ENCODE peak calls at places on chromosomes 2 and 18, in eight cellular contexts. One of them, this sample, is unnamed.

GRCh38 chr2:31270136-31270535 is 36.2 kb downstream of the EHD3 start:
- DNase-seq in ovary: no peak
- DNase-seq in suprapubic skin: no peak
- DNase-seq in PC-9: no peak
- DNase-seq in IMR-90: peak
- DNase-seq in colonic mucosa: no peak
- DNase-seq in sigmoid colon: no peak
- DNase-seq in GM12865: no peak
- DNase-seq in this sample: peak

GRCh38 chr2:174667461-174667860 is 69.9 kb upstream of the WIPF1 start:
- DNase-seq in ovary: no peak
- DNase-seq in suprapubic skin: no peak
- DNase-seq in PC-9: peak
- DNase-seq in IMR-90: no peak
- DNase-seq in colonic mucosa: no peak
- DNase-seq in sigmoid colon: no peak
- DNase-seq in GM12865: no peak
- DNase-seq in this sample: no peak

GRCh38 chr2:120323807-120324399 is 22.0 kb upstream of the INHBB start:
- DNase-seq in ovary: no peak
- DNase-seq in suprapubic skin: no peak
- DNase-seq in PC-9: peak
- DNase-seq in IMR-90: no peak
- DNase-seq in colonic mucosa: no peak
- DNase-seq in sigmoid colon: no peak
- DNase-seq in GM12865: no peak
- DNase-seq in this sample: no peak

GRCh38 chr18:77765468-77765867 is 515.8 kb downstream of the GALR1 start:
- DNase-seq in ovary: no peak
- DNase-seq in suprapubic skin: no peak
- DNase-seq in PC-9: peak
- DNase-seq in IMR-90: no peak
- DNase-seq in colonic mucosa: no peak
- DNase-seq in sigmoid colon: no peak
- DNase-seq in GM12865: no peak
- DNase-seq in this sample: no peak

GRCh38 chr18:10851824-10852225 is 297.5 kb downstream of the PIEZO2 start:
- DNase-seq in ovary: no peak
- DNase-seq in suprapubic skin: no peak
- DNase-seq in PC-9: no peak
- DNase-seq in IMR-90: peak
- DNase-seq in colonic mucosa: no peak
- DNase-seq in sigmoid colon: no peak
- DNase-seq in GM12865: peak
- DNase-seq in this sample: peak

GRCh38 chr2:16261791-16262190 is 321.4 kb downstream of the MYCN start:
- DNase-seq in ovary: no peak
- DNase-seq in suprapubic skin: no peak
- DNase-seq in PC-9: no peak
- DNase-seq in IMR-90: no peak
- DNase-seq in colonic mucosa: no peak
- DNase-seq in sigmoid colon: no peak
- DNase-seq in GM12865: no peak
- DNase-seq in this sample: no peak

GRCh38 chr2:232372231-232373208 is 6.0 kb upstream of the ALPP start:
- DNase-seq in ovary: no peak
- DNase-seq in suprapubic skin: peak
- DNase-seq in PC-9: no peak
- DNase-seq in IMR-90: peak
- DNase-seq in colonic mucosa: no peak
- DNase-seq in sigmoid colon: peak
- DNase-seq in GM12865: no peak
- DNase-seq in this sample: peak

GRCh38 chr2:27306657-27307544 is 1.3 kb downstream of the UCN start:
- DNase-seq in ovary: no peak
- DNase-seq in suprapubic skin: no peak
- DNase-seq in PC-9: no peak
- DNase-seq in IMR-90: no peak
- DNase-seq in colonic mucosa: no peak
- DNase-seq in sigmoid colon: no peak
- DNase-seq in GM12865: no peak
- DNase-seq in this sample: no peak

GRCh38 chr2:8882094-8882493 is 44.7 kb upstream of the KIDINS220 start:
- DNase-seq in ovary: no peak
- DNase-seq in suprapubic skin: no peak
- DNase-seq in PC-9: no peak
- DNase-seq in IMR-90: peak
- DNase-seq in colonic mucosa: peak
- DNase-seq in sigmoid colon: no peak
- DNase-seq in GM12865: peak
- DNase-seq in this sample: peak

GRCh38 chr2:136126021-136126420 is 8.1 kb upstream of the CXCR4 start:
- DNase-seq in ovary: no peak
- DNase-seq in suprapubic skin: no peak
- DNase-seq in PC-9: no peak
- DNase-seq in IMR-90: no peak
- DNase-seq in colonic mucosa: no peak
- DNase-seq in sigmoid colon: no peak
- DNase-seq in GM12865: no peak
- DNase-seq in this sample: no peak

DNA sequence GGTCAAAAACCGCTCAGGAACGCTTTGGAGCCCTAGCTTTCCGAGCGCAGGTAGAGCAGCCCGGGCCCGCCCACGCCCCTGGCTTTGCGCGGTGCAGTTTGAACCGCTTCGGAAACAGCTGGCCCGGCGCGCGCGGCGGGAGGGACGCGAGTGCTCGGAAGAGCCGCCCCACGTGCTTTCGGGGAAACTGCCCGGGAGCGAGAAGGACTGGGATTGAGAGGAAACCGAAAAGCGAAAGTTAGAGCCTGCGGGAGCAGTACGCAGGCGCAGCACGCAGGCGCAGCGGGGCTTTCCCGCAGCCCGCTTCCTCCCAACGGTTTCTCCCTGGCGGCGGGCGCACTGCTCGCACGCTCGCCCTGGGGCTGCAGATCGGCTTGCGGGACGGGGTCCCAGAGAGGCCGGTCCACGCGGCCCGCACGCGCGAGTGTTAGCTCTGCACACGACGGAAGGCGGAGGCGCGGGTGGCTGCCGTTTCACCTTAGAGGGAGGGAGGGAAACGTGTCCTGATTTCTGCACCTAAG is 6.3 kb upstream of the STAT1 start:
- DNase-seq in ovary: peak
- DNase-seq in suprapubic skin: peak
- DNase-seq in PC-9: peak
- DNase-seq in IMR-90: peak
- DNase-seq in colonic mucosa: peak
- DNase-seq in sigmoid colon: peak
- DNase-seq in GM12865: peak
- DNase-seq in this sample: peak
- TF ChIP-seq CTCF in ovary: peak
- TF ChIP-seq CTCF in suprapubic skin: no peak
- TF ChIP-seq CTCF in PC-9: no peak
- TF ChIP-seq CTCF in IMR-90: no peak
- TF ChIP-seq CTCF in colonic mucosa: no peak
- TF ChIP-seq CTCF in sigmoid colon: no peak
- TF ChIP-seq CTCF in GM12865: no peak
- TF ChIP-seq CTCF in this sample: no peak

GRCh38 chr2:628651-629050 is 48.6 kb downstream of the TMEM18 start:
- DNase-seq in ovary: no peak
- DNase-seq in suprapubic skin: peak
- DNase-seq in PC-9: no peak
- DNase-seq in IMR-90: no peak
- DNase-seq in colonic mucosa: no peak
- DNase-seq in sigmoid colon: no peak
- DNase-seq in GM12865: no peak
- DNase-seq in this sample: no peak

GRCh38 chr2:627340-627709 is 49.9 kb downstream of the TMEM18 start:
- DNase-seq in ovary: no peak
- DNase-seq in suprapubic skin: no peak
- DNase-seq in PC-9: no peak
- DNase-seq in IMR-90: no peak
- DNase-seq in colonic mucosa: no peak
- DNase-seq in sigmoid colon: no peak
- DNase-seq in GM12865: no peak
- DNase-seq in this sample: no peak

GRCh38 chr2:629961-630360 is 47.2 kb downstream of the TMEM18 start:
- DNase-seq in ovary: no peak
- DNase-seq in suprapubic skin: no peak
- DNase-seq in PC-9: no peak
- DNase-seq in IMR-90: no peak
- DNase-seq in colonic mucosa: no peak
- DNase-seq in sigmoid colon: no peak
- DNase-seq in GM12865: no peak
- DNase-seq in this sample: no peak

GRCh38 chr2:626491-627339 is 50.5 kb downstream of the TMEM18 start:
- DNase-seq in ovary: no peak
- DNase-seq in suprapubic skin: peak
- DNase-seq in PC-9: no peak
- DNase-seq in IMR-90: no peak
- DNase-seq in colonic mucosa: no peak
- DNase-seq in sigmoid colon: no peak
- DNase-seq in GM12865: no peak
- DNase-seq in this sample: no peak

DNA sequence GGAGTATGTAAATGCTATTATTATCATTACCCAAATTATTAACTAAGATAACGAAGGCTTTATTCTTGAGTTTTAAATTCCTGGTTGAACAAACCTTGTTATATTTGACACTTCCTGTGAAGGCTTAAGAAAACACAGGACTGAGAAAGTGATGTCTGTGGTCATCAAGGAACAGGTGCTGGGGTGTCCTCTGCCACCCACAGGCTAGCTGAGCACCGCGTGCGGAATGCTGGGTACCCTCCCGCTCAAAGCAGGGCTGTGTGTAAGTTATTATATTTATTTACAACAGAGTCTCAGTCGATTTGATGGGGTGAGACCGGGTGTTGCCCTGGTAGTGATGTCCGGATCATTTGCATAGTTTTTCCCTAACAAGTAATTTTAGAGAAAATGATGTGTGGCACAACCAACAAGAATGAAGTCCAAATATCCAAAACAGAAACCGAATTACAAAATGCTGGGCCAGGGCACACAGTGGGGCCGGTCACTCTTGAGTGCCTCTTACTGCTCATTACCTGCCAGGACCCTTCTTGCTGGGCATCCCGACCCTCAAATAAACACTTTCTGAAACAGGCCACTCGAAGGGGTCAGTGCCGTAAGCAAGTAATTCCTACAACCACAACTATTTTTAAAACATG is 49.2 kb downstream of the TMEM18 start:
- DNase-seq in ovary: no peak
- DNase-seq in suprapubic skin: peak
- DNase-seq in PC-9: no peak
- DNase-seq in IMR-90: no peak
- DNase-seq in colonic mucosa: no peak
- DNase-seq in sigmoid colon: no peak
- DNase-seq in GM12865: no peak
- DNase-seq in this sample: no peak
- H3K4me3 ChIP-seq in ovary: no peak
- H3K4me3 ChIP-seq in suprapubic skin: no peak
- H3K4me3 ChIP-seq in PC-9: no peak
- H3K4me3 ChIP-seq in IMR-90: no peak
- H3K4me3 ChIP-seq in colonic mucosa: no peak
- H3K4me3 ChIP-seq in sigmoid colon: no peak
- H3K4me3 ChIP-seq in GM12865: no peak
- H3K4me3 ChIP-seq in this sample: no peak

DNA sequence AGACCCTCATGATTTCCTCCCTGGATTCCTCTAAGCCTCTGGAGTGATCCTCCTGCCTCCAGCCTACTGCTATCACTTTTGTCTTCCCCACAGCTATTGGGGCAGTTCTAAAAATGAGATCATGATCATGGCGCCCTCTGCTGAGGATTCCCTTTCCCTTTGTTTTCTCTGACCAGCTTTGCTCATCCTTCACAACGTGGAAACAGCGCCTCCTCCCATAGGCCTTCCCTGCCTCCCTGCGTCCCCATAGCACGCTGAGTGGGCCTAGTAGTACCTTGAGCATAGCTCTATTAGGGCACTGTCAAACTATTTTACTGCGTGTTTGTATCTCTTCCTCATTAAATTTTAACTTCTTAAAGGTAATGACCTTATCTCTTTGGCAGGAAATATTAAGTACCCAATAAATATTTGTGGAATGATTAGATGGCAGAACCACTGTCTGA is 207.0 kb upstream of the FANCL start:
- DNase-seq in ovary: peak
- DNase-seq in suprapubic skin: no peak
- DNase-seq in PC-9: peak
- DNase-seq in IMR-90: peak
- DNase-seq in colonic mucosa: peak
- DNase-seq in sigmoid colon: no peak
- DNase-seq in GM12865: peak
- DNase-seq in this sample: peak
- TF ChIP-seq CTCF in ovary: no peak
- TF ChIP-seq CTCF in suprapubic skin: no peak
- TF ChIP-seq CTCF in PC-9: peak
- TF ChIP-seq CTCF in IMR-90: peak
- TF ChIP-seq CTCF in colonic mucosa: peak
- TF ChIP-seq CTCF in sigmoid colon: no peak
- TF ChIP-seq CTCF in GM12865: peak
- TF ChIP-seq CTCF in this sample: peak

GRCh38 chr18:12313530-12314245 is 5.6 kb downstream of the TUBB6 start:
- DNase-seq in ovary: no peak
- DNase-seq in suprapubic skin: peak
- DNase-seq in PC-9: no peak
- DNase-seq in IMR-90: no peak
- DNase-seq in colonic mucosa: no peak
- DNase-seq in sigmoid colon: peak
- DNase-seq in GM12865: no peak
- DNase-seq in this sample: no peak

GRCh38 chr18:12315911-12316310 is 7.9 kb downstream of the TUBB6 start:
- DNase-seq in ovary: no peak
- DNase-seq in suprapubic skin: no peak
- DNase-seq in PC-9: no peak
- DNase-seq in IMR-90: no peak
- DNase-seq in colonic mucosa: no peak
- DNase-seq in sigmoid colon: peak
- DNase-seq in GM12865: no peak
- DNase-seq in this sample: no peak

GRCh38 chr18:12317664-12318333 is 9.8 kb downstream of the TUBB6 start:
- DNase-seq in ovary: no peak
- DNase-seq in suprapubic skin: no peak
- DNase-seq in PC-9: no peak
- DNase-seq in IMR-90: peak
- DNase-seq in colonic mucosa: no peak
- DNase-seq in sigmoid colon: no peak
- DNase-seq in GM12865: no peak
- DNase-seq in this sample: peak

GRCh38 chr18:12314586-12315305 is 6.7 kb downstream of the TUBB6 start:
- DNase-seq in ovary: no peak
- DNase-seq in suprapubic skin: no peak
- DNase-seq in PC-9: no peak
- DNase-seq in IMR-90: no peak
- DNase-seq in colonic mucosa: no peak
- DNase-seq in sigmoid colon: no peak
- DNase-seq in GM12865: no peak
- DNase-seq in this sample: no peak

DNA sequence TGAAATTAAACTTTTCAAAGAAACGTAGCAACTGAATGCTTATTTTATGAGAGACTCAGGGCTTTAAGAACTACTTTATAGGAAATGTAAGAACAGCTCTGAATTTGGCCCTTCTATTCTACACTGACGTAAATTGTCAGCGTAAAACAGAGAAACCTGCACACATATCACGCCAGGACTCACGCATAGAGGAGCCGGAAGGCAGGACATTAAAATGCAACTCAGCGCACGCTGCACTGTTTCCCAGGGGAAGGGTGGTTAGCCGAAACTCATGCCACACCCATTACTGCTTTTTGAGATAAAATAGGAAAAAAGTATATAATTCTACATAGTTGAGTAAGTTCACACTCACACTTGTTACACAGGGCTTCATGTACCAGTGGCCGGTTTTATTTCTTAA is 7.4 kb downstream of the TUBB6 start:
- DNase-seq in ovary: no peak
- DNase-seq in suprapubic skin: no peak
- DNase-seq in PC-9: no peak
- DNase-seq in IMR-90: no peak
- DNase-seq in colonic mucosa: no peak
- DNase-seq in sigmoid colon: peak
- DNase-seq in GM12865: no peak
- DNase-seq in this sample: peak
- H3K4me3 ChIP-seq in ovary: no peak
- H3K4me3 ChIP-seq in suprapubic skin: no peak
- H3K4me3 ChIP-seq in PC-9: no peak
- H3K4me3 ChIP-seq in IMR-90: no peak
- H3K4me3 ChIP-seq in colonic mucosa: no peak
- H3K4me3 ChIP-seq in sigmoid colon: no peak
- H3K4me3 ChIP-seq in GM12865: no peak
- H3K4me3 ChIP-seq in this sample: no peak

This sample was measured in cardiac fibroblast.